ENCODE peak calls at places on chromosome 3, in eight cellular contexts. Z is transverse colon, S is GM12892, F is HepG2, Y is HCT116, X is upper lobe of left lung, B is suprapubic skin, T is GM12878. H is an unnamed sample.

GRCh38 chr3:193938613-193939012 is 197.3 kb upstream of the HES1 start:
- DNase-seq in Y (no peak), Z (no peak), B (no peak), T (no peak), X (no peak), S (no peak), F (no peak), H (no peak)

GRCh38 chr3:178804606-178805005 is 267.0 kb downstream of the ZMAT3 start:
- DNase-seq in B (no peak), X (no peak), T (no peak), S (no peak), F (no peak), Z (no peak), Y (no peak), H (no peak)

GRCh38 chr3:84223512-84223911 is 735.3 kb upstream of the CADM2 start:
- DNase-seq in F (no peak), B (no peak), S (no peak), T (no peak), X (no peak), Y (no peak), Z (no peak), H (no peak)

GRCh38 chr3:8837172-8837571 is 67.8 kb upstream of the OXTR start:
- DNase-seq in Y (no peak), F (no peak), Z (no peak), X (no peak), T (no peak), S (no peak), B (no peak), H (peak)

GRCh38 chr3:51967384-51968174 is at the start of gene PCBP4:
- DNase-seq in X (peak), B (no peak), S (no peak), T (no peak), F (peak), Y (no peak), Z (peak), H (no peak)

GRCh38 chr3:38793721-38794120 is 22.3 kb downstream of the SCN10A start:
- DNase-seq in Z (no peak), F (no peak), X (no peak), S (no peak), T (no peak), B (no peak), Y (no peak), H (no peak)

GRCh38 chr3:123287051-123287961 is 85.6 kb downstream of the SEC22A start:
- DNase-seq in S (no peak), X (no peak), B (no peak), Z (no peak), Y (no peak), F (no peak), T (no peak), H (peak)

GRCh38 chr3:149448331-149448831 is 26.1 kb upstream of the TM4SF4 start:
- DNase-seq in T (no peak), S (no peak), F (no peak), Y (no peak), B (no peak), X (no peak), Z (no peak), H (no peak)

GRCh38 chr3:129002573-129003569 is 1.8 kb downstream of the EFCC1 start:
- DNase-seq in S (no peak), X (no peak), Y (no peak), F (no peak), B (no peak), Z (no peak), T (no peak), H (no peak)

GRCh38 chr3:161770532-161771386 is 274.2 kb downstream of the OTOL1 start:
- DNase-seq in Y (no peak), S (no peak), Z (no peak), B (no peak), T (peak), F (no peak), X (no peak), H (no peak)

GRCh38 chr3:177345049-177345972 is 148.0 kb upstream of the TBL1XR1 start:
- DNase-seq in Z (peak), B (peak), T (no peak), F (peak), S (no peak), Y (peak), X (peak), H (peak)

GRCh38 chr3:46461971-46462910 is 2.5 kb downstream of the LTF start:
- DNase-seq in Z (no peak), X (no peak), S (no peak), B (peak), F (no peak), T (no peak), Y (no peak), H (peak)

GRCh38 chr3:105829879-105830622 is 38.8 kb downstream of the CBLB start:
- DNase-seq in Z (no peak), X (no peak), F (no peak), B (no peak), S (no peak), T (no peak), Y (no peak), H (no peak)

GRCh38 chr3:122416966-122417365 is 1.1 kb upstream of the WDR5B start:
- DNase-seq in B (no peak), S (no peak), Y (no peak), X (no peak), F (no peak), Z (no peak), T (no peak), H (no peak)

GRCh38 chr3:53500165-53500777 is 5.9 kb downstream of the CACNA1D start:
- DNase-seq in S (no peak), T (no peak), Y (no peak), X (no peak), F (no peak), B (no peak), Z (no peak), H (peak)

GRCh38 chr3:42725454-42725853 is 22.9 kb upstream of the HHATL start:
- DNase-seq in F (no peak), S (no peak), Z (no peak), B (no peak), Y (no peak), T (no peak), X (no peak), H (no peak)

GRCh38 chr3:45092132-45093031 is 53.8 kb downstream of the CDCP1 start:
- DNase-seq in Z (peak), B (no peak), Y (peak), S (no peak), X (no peak), T (no peak), F (no peak), H (no peak)

GRCh38 chr3:184982058-184982457 is 170.1 kb downstream of the VPS8 start:
- DNase-seq in S (no peak), Z (no peak), T (no peak), X (no peak), F (no peak), Y (no peak), B (no peak), H (no peak)

GRCh38 chr3:194632211-194632982 is 822 bp downstream of the TMEM44 start:
- DNase-seq in X (peak), S (no peak), Z (peak), Y (no peak), F (no peak), T (no peak), B (no peak), H (no peak)

GRCh38 chr3:72316501-72317279 is 531.6 kb downstream of the SHQ1 start:
- DNase-seq in Y (no peak), T (no peak), Z (peak), S (no peak), B (no peak), X (no peak), F (no peak), H (no peak)

GRCh38 chr3:157906627-157907026 is 199.6 kb downstream of the SHOX2 start:
- DNase-seq in Y (no peak), X (no peak), F (no peak), B (no peak), S (no peak), Z (no peak), T (no peak), H (no peak)

GRCh38 chr3:23650371-23651140 is 155.2 kb upstream of the UBE2E1 start:
- DNase-seq in F (no peak), Y (no peak), B (no peak), X (no peak), Z (no peak), S (no peak), T (no peak), H (no peak)

GRCh38 chr3:142858043-142858442 is 30.8 kb downstream of the PCOLCE2 start:
- DNase-seq in X (no peak), Y (no peak), B (no peak), F (no peak), T (no peak), Z (no peak), S (no peak), H (no peak)

GRCh38 chr3:109702252-109702651 is 364.9 kb upstream of the DPPA4 start:
- DNase-seq in B (no peak), X (no peak), S (no peak), F (no peak), T (no peak), Z (no peak), Y (no peak), H (no peak)

GRCh38 chr3:127672429-127673190 is at the start of gene ABTB1:
- DNase-seq in F (peak), B (peak), S (peak), Z (peak), Y (no peak), X (peak), T (no peak), H (no peak)

GRCh38 chr3:190534986-190535385 is 21.1 kb downstream of the IL1RAP start:
- DNase-seq in X (no peak), Y (no peak), T (no peak), F (peak), B (no peak), Z (no peak), S (no peak), H (no peak)

GRCh38 chr3:166123576-166123975 is 286.4 kb upstream of the BCHE start:
- DNase-seq in T (no peak), Y (no peak), F (no peak), S (no peak), B (no peak), X (no peak), Z (no peak), H (no peak)

GRCh38 chr3:39065197-39065596 is 13.4 kb downstream of the WDR48 start:
- DNase-seq in X (no peak), Y (peak), T (no peak), F (peak), Z (peak), S (peak), B (no peak), H (no peak)

GRCh38 chr3:38000965-38001455 is 10.4 kb downstream of the VILL start:
- DNase-seq in Z (no peak), Y (no peak), X (no peak), T (no peak), S (no peak), F (no peak), B (no peak), H (no peak)

GRCh38 chr3:138890555-138891187 is 55.9 kb upstream of the PIK3CB start:
- DNase-seq in F (no peak), Z (no peak), B (no peak), Y (no peak), S (no peak), T (peak), X (no peak), H (no peak)

GRCh38 chr3:103181175-103181574 is 746.4 kb downstream of the ZPLD1 start:
- DNase-seq in X (no peak), T (no peak), S (no peak), Y (no peak), Z (no peak), B (no peak), F (no peak), H (no peak)

GRCh38 chr3:159839561-159840379 is 148.9 kb upstream of the IL12A start:
- DNase-seq in Y (no peak), T (no peak), F (no peak), B (no peak), X (peak), S (no peak), Z (no peak), H (no peak)

DNA sequence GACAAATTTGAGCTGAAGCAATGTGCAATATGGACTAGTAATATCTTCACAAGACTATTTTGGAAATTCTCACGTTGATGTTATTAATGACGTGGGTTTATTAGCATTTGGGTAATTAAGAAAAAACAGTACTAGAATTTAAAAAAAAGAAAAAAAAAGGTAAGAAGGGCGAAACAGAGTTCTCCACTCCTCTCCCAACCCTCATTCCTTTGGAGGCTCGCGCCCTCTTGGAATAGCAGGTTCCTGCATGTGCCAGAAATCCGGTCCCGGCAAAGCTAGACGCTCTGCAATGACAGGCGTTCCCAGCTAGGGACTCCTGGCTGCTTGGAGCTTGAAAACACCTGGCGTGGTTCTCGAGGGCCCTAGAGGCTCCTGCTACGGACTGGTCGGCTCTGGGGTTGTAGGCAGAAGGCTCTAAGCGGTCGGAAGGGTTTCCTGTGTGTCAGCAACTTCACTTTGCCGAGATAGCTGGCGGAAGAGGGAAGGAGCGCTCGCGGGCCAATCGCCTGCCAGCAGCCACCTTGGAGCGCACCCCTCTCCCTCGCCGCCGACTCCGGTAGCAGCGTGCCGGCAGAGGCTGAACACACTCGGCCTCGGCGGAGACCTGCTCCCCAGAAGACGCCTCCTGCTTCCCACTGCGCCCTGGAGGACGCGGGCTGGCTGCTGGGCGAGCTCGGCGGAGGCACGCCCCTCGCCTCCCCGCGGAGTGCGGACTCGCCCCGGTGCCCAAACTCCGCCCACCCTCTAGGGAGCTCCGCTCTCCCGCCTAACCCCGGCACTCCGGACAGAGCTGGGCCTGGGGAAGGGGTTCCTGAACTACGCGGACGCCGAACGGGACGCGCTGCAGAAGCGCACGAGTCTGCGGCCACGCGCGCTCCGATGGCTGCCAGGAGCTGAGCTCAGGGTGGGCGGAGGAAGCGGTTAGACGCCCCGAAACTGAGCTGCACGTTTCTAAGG is at the start of gene P2RY1:
- DNase-seq in T (peak), B (peak), S (peak), Z (peak), X (peak), Y (peak), F (no peak), H (no peak)
- TF ChIP-seq POLR2AphosphoS5 in T (peak), B (no peak), S (peak), Z (peak), X (no peak), Y (peak), F (no peak), H (peak)

GRCh38 chr3:14358426-14359211 is 43.8 kb upstream of the SLC6A6 start:
- DNase-seq in B (peak), X (peak), Z (peak), S (no peak), T (no peak), F (no peak), Y (no peak), H (peak)
- TF ChIP-seq POLR2AphosphoS5 in B (no peak), X (no peak), Z (peak), S (no peak), T (no peak), F (no peak), Y (no peak), H (peak)

GRCh38 chr3:5016218-5017161 is 37.3 kb downstream of the BHLHE40 start:
- DNase-seq in S (no peak), B (no peak), Y (peak), X (peak), T (no peak), Z (peak), F (peak), H (no peak)
- TF ChIP-seq POLR2AphosphoS5 in S (no peak), B (no peak), Y (peak), X (peak), T (no peak), Z (peak), F (no peak), H (no peak)

GRCh38 chr3:152381881-152382295 is 113.2 kb downstream of the MBNL1 start:
- DNase-seq in B (no peak), S (no peak), F (peak), Y (no peak), T (no peak), Z (no peak), X (no peak), H (no peak)
- TF ChIP-seq POLR2AphosphoS5 in B (no peak), S (no peak), F (no peak), Y (no peak), T (no peak), Z (no peak), X (no peak), H (no peak)

GRCh38 chr3:170499562-170500156 is 81.0 kb downstream of the CLDN11 start:
- DNase-seq in X (no peak), B (no peak), T (no peak), Y (peak), Z (peak), F (peak), S (peak), H (no peak)
- TF ChIP-seq POLR2AphosphoS5 in X (no peak), B (no peak), T (no peak), Y (no peak), Z (no peak), F (no peak), S (no peak), H (no peak)

DNA sequence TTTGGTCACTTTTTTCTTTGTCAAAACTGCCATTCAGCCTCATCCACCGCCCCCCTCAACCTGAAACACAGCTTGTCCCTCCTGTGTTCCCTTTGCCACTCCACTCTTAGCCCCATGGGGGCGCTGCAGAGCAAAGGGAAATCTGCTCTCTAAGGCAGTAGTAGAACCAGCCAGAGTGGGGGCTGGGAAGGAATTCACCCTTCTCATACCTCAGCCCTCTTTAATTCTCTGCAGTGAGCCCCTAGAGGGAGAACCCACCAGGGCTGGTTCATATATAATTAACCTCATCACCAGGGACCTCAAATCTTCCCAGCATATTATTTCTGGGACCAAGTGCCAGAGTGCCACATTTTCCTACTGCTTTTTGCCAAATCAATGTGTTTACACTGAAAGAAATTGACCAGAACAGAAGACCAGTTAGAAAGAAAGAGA is 2.8 kb upstream of the BCL6 start:
- DNase-seq in Y (peak), S (no peak), Z (peak), B (peak), T (no peak), X (peak), F (peak), H (no peak)
- TF ChIP-seq POLR2AphosphoS5 in Y (peak), S (no peak), Z (peak), B (peak), T (no peak), X (peak), F (no peak), H (peak)

GRCh38 chr3:12838179-12838965 is 3.0 kb downstream of the RPL32 start:
- DNase-seq in S (no peak), Z (no peak), F (no peak), T (no peak), Y (no peak), B (no peak), X (no peak), H (no peak)
- TF ChIP-seq POLR2AphosphoS5 in S (peak), Z (no peak), F (no peak), T (peak), Y (peak), B (no peak), X (no peak), H (no peak)

GRCh38 chr3:170027691-170028102 is 10.1 kb upstream of the GPR160 start:
- DNase-seq in S (no peak), Y (no peak), Z (no peak), T (no peak), X (no peak), B (no peak), F (peak), H (no peak)
- TF ChIP-seq POLR2AphosphoS5 in S (no peak), Y (no peak), Z (no peak), T (no peak), X (no peak), B (no peak), F (no peak), H (no peak)

GRCh38 chr3:40086890-40087884 is 222.3 kb upstream of the EIF1B start:
- DNase-seq in X (peak), Y (no peak), T (no peak), B (no peak), Z (peak), S (no peak), F (peak), H (no peak)
- TF ChIP-seq POLR2AphosphoS5 in X (no peak), Y (no peak), T (no peak), B (no peak), Z (no peak), S (no peak), F (no peak), H (no peak)

H was measured in vagina.